ENCODE peak calls at places on chromosomes 2 and 18, in eight cellular contexts. R is GM12878, C is HCT116, J is K562, V is HepG2, L is SK-N-SH, E is A549, A is H1. M is an unnamed sample.

GRCh38 chr18:24991220-24991575 is 360.8 kb downstream of the ZNF521 start:
- DNase-seq in R (no peak), C (no peak), E (no peak), L (no peak), J (no peak), A (no peak), V (no peak), M (no peak)

GRCh38 chr2:226137201-226137811 is 662.3 kb downstream of the IRS1 start:
- DNase-seq in A (no peak), E (no peak), C (no peak), V (peak), L (no peak), R (no peak), J (no peak), M (peak)

GRCh38 chr2:230054079-230054478 is 14.6 kb downstream of the SLC16A14 start:
- DNase-seq in E (no peak), J (no peak), R (no peak), L (no peak), V (no peak), A (no peak), C (no peak), M (peak)

GRCh38 chr2:236687296-236687955 is 117.8 kb downstream of the ACKR3 start:
- DNase-seq in J (no peak), A (no peak), R (no peak), E (no peak), L (no peak), V (no peak), C (no peak), M (no peak)

GRCh38 chr2:85761-86160 is 39.5 kb upstream of the FAM110C start:
- DNase-seq in J (no peak), L (no peak), R (no peak), V (no peak), E (no peak), C (no peak), A (no peak), M (no peak)

GRCh38 chr2:183059561-183059960 is 19.0 kb upstream of the DUSP19 start:
- DNase-seq in J (peak), A (no peak), E (peak), C (no peak), R (no peak), L (no peak), V (no peak), M (peak)

GRCh38 chr2:24548058-24548457 is 57.0 kb downstream of the NCOA1 start:
- DNase-seq in V (no peak), E (no peak), C (no peak), R (no peak), A (no peak), J (no peak), L (no peak), M (no peak)

GRCh38 chr18:28112056-28112470 is 64.9 kb downstream of the CDH2 start:
- DNase-seq in R (no peak), L (no peak), A (no peak), V (no peak), C (no peak), E (no peak), J (no peak), M (peak)

GRCh38 chr2:232350804-232351685 is 27.5 kb upstream of the ALPP start:
- DNase-seq in V (no peak), J (no peak), C (no peak), A (no peak), L (no peak), R (no peak), E (no peak), M (no peak)

GRCh38 chr2:136764397-136765255 is 719 bp upstream of the THSD7B start:
- DNase-seq in E (no peak), R (no peak), C (no peak), A (no peak), J (no peak), L (peak), V (no peak), M (no peak)

GRCh38 chr2:86392873-86393272 is 48.3 kb upstream of the KDM3A start:
- DNase-seq in R (no peak), L (no peak), C (no peak), J (no peak), A (no peak), E (no peak), V (no peak), M (no peak)

GRCh38 chr2:80001704-80002103 is 302.8 kb downstream of the LRRTM1 start:
- DNase-seq in E (no peak), A (no peak), R (no peak), L (no peak), C (no peak), J (no peak), V (no peak), M (peak)

GRCh38 chr2:159091381-159091780 is 122.9 kb downstream of the TANC1 start:
- DNase-seq in C (no peak), A (no peak), L (no peak), R (no peak), V (no peak), J (no peak), E (no peak), M (peak)

GRCh38 chr2:61853086-61853847 is 593 bp downstream of the FAM161A start:
- DNase-seq in A (peak), L (peak), J (peak), V (peak), R (no peak), E (peak), C (peak), M (no peak)

GRCh38 chr2:46275995-46276394 is 21.2 kb upstream of the EPAS1 start:
- DNase-seq in R (no peak), A (no peak), E (no peak), V (no peak), J (no peak), L (no peak), C (no peak), M (no peak)

GRCh38 chr2:235135990-235136561 is 184.3 kb downstream of the SH3BP4 start:
- DNase-seq in J (peak), R (no peak), V (peak), A (peak), L (peak), E (peak), C (peak), M (peak)

GRCh38 chr2:240712121-240712520 is 20.5 kb downstream of the AQP12A start:
- DNase-seq in R (no peak), J (no peak), V (no peak), C (no peak), L (no peak), E (no peak), A (no peak), M (no peak)

GRCh38 chr2:20429528-20429927 is 17.3 kb upstream of the RHOB start:
- DNase-seq in E (no peak), A (no peak), V (no peak), C (no peak), L (no peak), J (no peak), R (no peak), M (no peak)

GRCh38 chr18:48814490-48815181 is 136.1 kb downstream of the SMAD7 start:
- DNase-seq in J (no peak), V (no peak), E (no peak), L (no peak), R (no peak), C (no peak), A (no peak), M (peak)

GRCh38 chr2:161983010-161983651 is 90.9 kb downstream of the DPP4 start:
- DNase-seq in E (no peak), C (no peak), R (no peak), L (no peak), V (no peak), J (no peak), A (no peak), M (peak)

GRCh38 chr18:70376914-70377258 is 88.0 kb downstream of the SOCS6 start:
- DNase-seq in C (no peak), L (no peak), E (peak), V (peak), J (no peak), R (no peak), A (no peak), M (no peak)

GRCh38 chr18:72675394-72675793 is 131.3 kb upstream of the CBLN2 start:
- DNase-seq in A (no peak), E (no peak), J (no peak), R (no peak), L (no peak), V (no peak), C (no peak), M (no peak)

GRCh38 chr2:240192661-240193060 is 52.2 kb upstream of the OTOS start:
- DNase-seq in C (no peak), J (no peak), V (no peak), L (no peak), E (no peak), R (no peak), A (no peak), M (no peak)

GRCh38 chr2:200219400-200220113 is 86.9 kb upstream of the SPATS2L start:
- DNase-seq in R (no peak), A (no peak), E (no peak), V (peak), J (no peak), L (no peak), C (no peak), M (peak)

GRCh38 chr2:37378411-37378810 is 34.0 kb downstream of the QPCT start:
- DNase-seq in C (peak), A (no peak), V (peak), L (no peak), E (no peak), R (no peak), J (no peak), M (peak)

GRCh38 chr2:55097083-55097461 is 46.8 kb upstream of the RTN4 start:
- DNase-seq in E (no peak), R (no peak), J (no peak), A (no peak), V (no peak), L (no peak), C (no peak), M (no peak)

GRCh38 chr2:55102056-55102812 is 52.0 kb upstream of the RTN4 start:
- DNase-seq in J (no peak), L (no peak), C (no peak), E (no peak), V (no peak), A (no peak), R (no peak), M (peak)

GRCh38 chr2:55099878-55100820 is 49.9 kb upstream of the RTN4 start:
- DNase-seq in E (no peak), V (no peak), L (no peak), C (no peak), R (no peak), A (no peak), J (no peak), M (peak)

GRCh38 chr2:55097462-55098410 is 47.5 kb upstream of the RTN4 start:
- DNase-seq in A (no peak), C (no peak), R (no peak), V (no peak), J (peak), L (no peak), E (no peak), M (no peak)

DNA sequence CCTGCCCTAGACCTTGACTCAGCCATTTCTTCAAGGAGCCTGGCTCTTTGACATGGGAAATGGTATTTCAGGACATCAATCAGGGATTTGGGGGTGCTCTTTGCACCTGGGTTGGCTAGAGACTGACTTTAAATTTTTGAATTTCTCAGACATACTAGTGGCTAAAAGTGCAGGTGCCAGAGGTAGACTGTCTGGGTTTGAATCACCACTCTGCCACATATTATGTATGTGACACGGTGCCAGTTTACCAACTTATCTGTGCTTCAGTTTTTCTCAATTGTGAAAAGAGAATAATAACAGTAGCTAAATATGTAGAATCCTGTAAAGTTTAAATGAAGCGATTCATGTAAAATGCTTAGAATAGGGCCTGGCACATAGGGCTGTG is 49.2 kb upstream of the RTN4 start:
- DNase-seq in J (no peak), V (no peak), E (no peak), L (no peak), A (no peak), C (no peak), R (no peak), M (no peak)
- TF ChIP-seq RAD21 in J (no peak), V (no peak), E (no peak), L (no peak), A (no peak), C (no peak), R (no peak), M (no peak)

DNA sequence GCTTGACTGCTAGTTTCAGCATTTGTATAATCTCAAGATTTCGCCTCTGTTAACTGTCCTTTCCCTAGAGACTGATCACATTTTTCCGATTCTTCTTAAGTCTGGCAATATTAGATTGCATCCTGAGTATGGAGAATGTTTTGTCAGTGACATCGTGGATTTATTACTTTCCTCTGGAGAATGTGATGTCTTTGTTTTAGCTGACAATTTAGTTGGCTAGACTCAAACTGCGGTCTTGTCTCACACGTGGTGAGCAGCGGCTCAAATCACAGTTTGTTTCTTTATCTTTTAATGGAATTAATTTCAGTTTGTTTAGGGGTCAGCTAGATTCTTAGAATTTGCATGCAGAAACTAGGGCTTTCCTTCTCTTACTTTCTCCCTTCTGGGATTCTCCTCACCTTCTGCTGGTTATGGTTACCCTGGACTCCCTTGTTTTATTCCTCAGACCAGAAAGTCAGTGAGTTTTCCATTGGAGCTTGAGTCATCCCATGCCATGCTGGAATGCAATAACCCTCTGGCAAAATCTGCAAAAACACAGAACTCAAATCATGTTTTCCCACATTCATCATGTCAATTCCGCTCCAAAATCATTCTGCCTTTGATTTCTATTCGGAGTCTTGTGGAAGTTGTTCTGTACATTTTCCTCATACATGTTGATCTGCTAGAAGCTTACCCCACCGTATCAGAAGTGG is 327.2 kb upstream of the TRIB2 start:
- DNase-seq in C (no peak), J (no peak), L (no peak), V (no peak), E (no peak), R (no peak), A (no peak), M (peak)
- TF ChIP-seq RAD21 in C (no peak), J (no peak), L (no peak), V (no peak), E (no peak), R (no peak), A (no peak), M (no peak)

GRCh38 chr2:186841940-186842339 is 7.0 kb downstream of the ZSWIM2 start:
- DNase-seq in C (no peak), J (no peak), V (no peak), A (no peak), L (no peak), E (no peak), R (no peak), M (peak)
- TF ChIP-seq RAD21 in C (no peak), J (no peak), V (no peak), A (no peak), L (no peak), E (no peak), R (no peak), M (no peak)

DNA sequence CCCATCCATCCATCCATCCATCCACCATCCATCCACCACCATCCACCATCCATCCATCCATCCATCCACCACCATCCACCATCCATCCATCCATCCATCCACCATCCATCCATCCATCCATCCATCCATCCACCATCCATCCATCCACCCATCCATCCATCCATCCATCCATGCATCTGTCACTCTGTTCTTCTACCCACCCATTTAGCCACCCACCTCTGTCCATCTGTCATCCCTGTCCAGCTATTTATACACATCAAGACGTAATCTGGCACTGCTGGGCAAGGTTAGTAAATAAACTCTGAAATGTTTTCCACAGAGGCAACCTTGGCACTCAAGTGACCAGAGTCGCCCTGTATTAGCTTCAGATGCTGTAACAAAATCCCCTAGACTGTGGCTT is 120.9 kb downstream of the RTP5 start:
- DNase-seq in V (no peak), J (no peak), A (no peak), R (no peak), C (no peak), L (no peak), E (no peak), M (no peak)
- TF ChIP-seq RAD21 in V (no peak), J (no peak), A (no peak), R (no peak), C (no peak), L (no peak), E (no peak), M (no peak)

GRCh38 chr2:196931555-196931954 is 5.0 kb upstream of the PGAP1 start:
- DNase-seq in V (no peak), L (no peak), R (no peak), E (no peak), J (no peak), A (no peak), C (no peak), M (no peak)
- TF ChIP-seq RAD21 in V (no peak), L (no peak), R (no peak), E (no peak), J (no peak), A (no peak), C (no peak), M (no peak)

GRCh38 chr18:59876310-59876626 is 23.5 kb upstream of the PMAIP1 start:
- DNase-seq in L (no peak), J (no peak), V (no peak), A (no peak), E (no peak), C (no peak), R (peak), M (no peak)
- TF ChIP-seq RAD21 in L (no peak), J (no peak), V (no peak), A (no peak), E (no peak), C (no peak), R (no peak), M (no peak)

GRCh38 chr2:127381762-127382161 is 6.0 kb downstream of the MAP3K2 start:
- DNase-seq in E (no peak), R (no peak), J (no peak), L (no peak), C (no peak), A (no peak), V (no peak), M (no peak)
- TF ChIP-seq RAD21 in E (no peak), R (no peak), J (no peak), L (no peak), C (no peak), A (no peak), V (no peak), M (no peak)

M was measured in IMR-90.